ENCODE peak calls at places on chromosomes 12 and 14, in nine cellular contexts. One of them, this sample, is unnamed. For H3K27me3, the result is how much of the 10 kb centered on the place peaks cover.

GRCh38 chr14:28770574-28770973 is 4.0 kb downstream of the FOXG1 start:
- DNase-seq in gastrocnemius medialis: no peak
- DNase-seq in tibial artery: no peak
- DNase-seq in body of pancreas: no peak
- DNase-seq in kidney epithelial cell: no peak
- DNase-seq in BE2C: no peak
- DNase-seq in transverse colon: no peak
- DNase-seq in stomach: no peak
- DNase-seq in tibial nerve: no peak
- DNase-seq in this sample: no peak

GRCh38 chr14:28141662-28142061 is 624.9 kb upstream of the FOXG1 start:
- DNase-seq in gastrocnemius medialis: no peak
- DNase-seq in tibial artery: no peak
- DNase-seq in body of pancreas: no peak
- DNase-seq in kidney epithelial cell: no peak
- DNase-seq in BE2C: no peak
- DNase-seq in transverse colon: no peak
- DNase-seq in stomach: no peak
- DNase-seq in tibial nerve: no peak
- DNase-seq in this sample: no peak

GRCh38 chr14:98494582-98494981 is 777.4 kb downstream of the BCL11B start:
- DNase-seq in gastrocnemius medialis: no peak
- DNase-seq in tibial artery: no peak
- DNase-seq in body of pancreas: no peak
- DNase-seq in kidney epithelial cell: no peak
- DNase-seq in BE2C: no peak
- DNase-seq in transverse colon: no peak
- DNase-seq in stomach: no peak
- DNase-seq in tibial nerve: no peak
- DNase-seq in this sample: no peak

GRCh38 chr12:104668274-104668718 is 211.5 kb downstream of the CHST11 start:
- DNase-seq in gastrocnemius medialis: no peak
- DNase-seq in tibial artery: no peak
- DNase-seq in body of pancreas: no peak
- DNase-seq in kidney epithelial cell: no peak
- DNase-seq in BE2C: peak
- DNase-seq in transverse colon: peak
- DNase-seq in stomach: no peak
- DNase-seq in tibial nerve: no peak
- DNase-seq in this sample: no peak

GRCh38 chr12:65330341-65330740 is 51.9 kb downstream of the MSRB3 start:
- DNase-seq in gastrocnemius medialis: no peak
- DNase-seq in tibial artery: no peak
- DNase-seq in body of pancreas: no peak
- DNase-seq in kidney epithelial cell: no peak
- DNase-seq in BE2C: no peak
- DNase-seq in transverse colon: no peak
- DNase-seq in stomach: no peak
- DNase-seq in tibial nerve: no peak
- DNase-seq in this sample: no peak

GRCh38 chr14:91232631-91233030 is 11.9 kb downstream of the GPR68 start:
- DNase-seq in gastrocnemius medialis: no peak
- DNase-seq in tibial artery: no peak
- DNase-seq in body of pancreas: no peak
- DNase-seq in kidney epithelial cell: no peak
- DNase-seq in BE2C: no peak
- DNase-seq in transverse colon: no peak
- DNase-seq in stomach: no peak
- DNase-seq in tibial nerve: no peak
- DNase-seq in this sample: no peak

GRCh38 chr12:50185975-50186663 is 18.9 kb upstream of the CERS5 start:
- DNase-seq in gastrocnemius medialis: no peak
- DNase-seq in tibial artery: no peak
- DNase-seq in body of pancreas: no peak
- DNase-seq in kidney epithelial cell: no peak
- DNase-seq in BE2C: no peak
- DNase-seq in transverse colon: no peak
- DNase-seq in stomach: no peak
- DNase-seq in tibial nerve: no peak
- DNase-seq in this sample: no peak

GRCh38 chr14:77143071-77143470 is 1.5 kb upstream of the ZDHHC22 start:
- DNase-seq in gastrocnemius medialis: no peak
- DNase-seq in tibial artery: peak
- DNase-seq in body of pancreas: no peak
- DNase-seq in kidney epithelial cell: no peak
- DNase-seq in BE2C: peak
- DNase-seq in transverse colon: no peak
- DNase-seq in stomach: no peak
- DNase-seq in tibial nerve: no peak
- DNase-seq in this sample: no peak

GRCh38 chr12:117231750-117232149 is 41.5 kb upstream of the FBXO21 start:
- DNase-seq in gastrocnemius medialis: no peak
- DNase-seq in tibial artery: no peak
- DNase-seq in body of pancreas: no peak
- DNase-seq in kidney epithelial cell: no peak
- DNase-seq in BE2C: peak
- DNase-seq in transverse colon: no peak
- DNase-seq in stomach: no peak
- DNase-seq in tibial nerve: no peak
- DNase-seq in this sample: no peak

GRCh38 chr12:14314801-14315200 is 50.7 kb upstream of the ATF7IP start:
- DNase-seq in gastrocnemius medialis: no peak
- DNase-seq in tibial artery: no peak
- DNase-seq in body of pancreas: no peak
- DNase-seq in kidney epithelial cell: no peak
- DNase-seq in BE2C: no peak
- DNase-seq in transverse colon: no peak
- DNase-seq in stomach: no peak
- DNase-seq in tibial nerve: peak
- DNase-seq in this sample: no peak

GRCh38 chr12:109621271-109621671 is 47.7 kb downstream of the MVK start:
- DNase-seq in gastrocnemius medialis: no peak
- DNase-seq in tibial artery: no peak
- DNase-seq in body of pancreas: no peak
- DNase-seq in kidney epithelial cell: no peak
- DNase-seq in BE2C: no peak
- DNase-seq in transverse colon: no peak
- DNase-seq in stomach: no peak
- DNase-seq in tibial nerve: no peak
- DNase-seq in this sample: no peak

GRCh38 chr14:30553311-30553989 is 5.5 kb upstream of the G2E3 start:
- DNase-seq in gastrocnemius medialis: no peak
- DNase-seq in tibial artery: no peak
- DNase-seq in body of pancreas: no peak
- DNase-seq in kidney epithelial cell: no peak
- DNase-seq in BE2C: no peak
- DNase-seq in transverse colon: no peak
- DNase-seq in stomach: no peak
- DNase-seq in tibial nerve: no peak
- DNase-seq in this sample: no peak

GRCh38 chr12:103114296-103115055 is 157.0 kb downstream of the ASCL1 start:
- DNase-seq in gastrocnemius medialis: no peak
- DNase-seq in tibial artery: no peak
- DNase-seq in body of pancreas: no peak
- DNase-seq in kidney epithelial cell: no peak
- DNase-seq in BE2C: no peak
- DNase-seq in transverse colon: no peak
- DNase-seq in stomach: no peak
- DNase-seq in tibial nerve: no peak
- DNase-seq in this sample: peak

GRCh38 chr14:61048640-61049039 is 67.6 kb downstream of the SLC38A6 start:
- DNase-seq in gastrocnemius medialis: no peak
- DNase-seq in tibial artery: no peak
- DNase-seq in body of pancreas: no peak
- DNase-seq in kidney epithelial cell: no peak
- DNase-seq in BE2C: no peak
- DNase-seq in transverse colon: no peak
- DNase-seq in stomach: no peak
- DNase-seq in tibial nerve: no peak
- DNase-seq in this sample: no peak

GRCh38 chr12:100661300-100661951 is 87.9 kb downstream of the GAS2L3 start:
- DNase-seq in gastrocnemius medialis: no peak
- DNase-seq in tibial artery: no peak
- DNase-seq in body of pancreas: no peak
- DNase-seq in kidney epithelial cell: no peak
- DNase-seq in BE2C: no peak
- DNase-seq in transverse colon: no peak
- DNase-seq in stomach: no peak
- DNase-seq in tibial nerve: no peak
- DNase-seq in this sample: peak

DNA sequence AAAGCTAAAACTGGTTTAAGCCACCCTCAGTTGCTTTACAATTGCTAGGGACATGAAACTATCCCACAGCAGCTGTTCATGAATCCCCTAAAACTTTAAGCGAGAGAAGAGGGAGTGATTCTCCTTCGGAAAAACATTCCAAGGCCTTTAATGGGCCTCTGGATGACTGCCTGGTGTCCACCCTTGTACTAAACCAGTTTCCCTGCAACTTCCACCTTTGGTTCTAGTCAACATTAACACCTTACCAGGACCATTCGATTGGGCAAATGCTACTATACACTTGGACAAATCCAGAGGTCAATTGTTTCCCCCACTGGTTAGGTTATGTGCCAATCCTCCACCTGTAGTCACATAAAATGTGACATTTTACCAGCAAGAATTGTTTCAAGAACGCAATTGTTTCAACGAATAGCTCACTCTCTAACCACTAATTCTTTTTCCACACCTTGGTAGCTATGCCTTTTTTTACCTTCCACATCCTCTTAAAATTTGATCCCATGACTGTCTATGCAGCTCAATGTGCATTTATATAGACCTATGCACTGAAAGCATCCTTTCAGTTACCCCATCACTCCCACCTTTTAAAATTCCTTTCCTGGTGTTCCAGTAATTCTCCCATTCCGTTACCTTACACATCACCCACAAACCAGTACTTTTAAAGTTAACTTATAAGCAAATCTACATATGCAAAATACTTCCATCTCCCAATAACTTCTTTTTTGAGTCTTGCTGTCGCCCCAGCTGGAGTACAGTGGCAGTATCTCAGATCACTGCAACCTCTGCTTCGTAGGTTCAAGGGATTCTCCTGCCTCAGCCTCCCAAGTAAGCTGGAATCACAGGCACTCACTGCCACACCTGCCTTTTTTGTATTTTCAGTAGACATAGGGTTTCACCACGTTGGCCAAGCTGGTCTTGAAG is 3.6 kb downstream of the UBC start:
- DNase-seq in gastrocnemius medialis: no peak
- DNase-seq in tibial artery: no peak
- DNase-seq in body of pancreas: peak
- DNase-seq in kidney epithelial cell: no peak
- DNase-seq in BE2C: no peak
- DNase-seq in transverse colon: no peak
- DNase-seq in stomach: no peak
- DNase-seq in tibial nerve: peak
- DNase-seq in this sample: no peak
- H3K4me3 ChIP-seq in gastrocnemius medialis: peak
- H3K4me3 ChIP-seq in tibial artery: peak
- H3K4me3 ChIP-seq in body of pancreas: no peak
- H3K4me3 ChIP-seq in kidney epithelial cell: peak
- H3K4me3 ChIP-seq in BE2C: peak
- H3K4me3 ChIP-seq in transverse colon: no peak
- H3K4me3 ChIP-seq in stomach: peak
- H3K4me3 ChIP-seq in tibial nerve: peak
- H3K4me3 ChIP-seq in this sample: peak

GRCh38 chr14:79641371-79641770 is 569.9 kb downstream of the DIO2 start:
- DNase-seq in gastrocnemius medialis: no peak
- DNase-seq in tibial artery: no peak
- DNase-seq in body of pancreas: no peak
- DNase-seq in kidney epithelial cell: no peak
- DNase-seq in BE2C: no peak
- DNase-seq in transverse colon: no peak
- DNase-seq in stomach: no peak
- DNase-seq in tibial nerve: no peak
- DNase-seq in this sample: no peak
- H3K27me3 ChIP-seq in gastrocnemius medialis: under half
- H3K27me3 ChIP-seq in tibial artery: under half
- H3K27me3 ChIP-seq in body of pancreas: under half
- H3K27me3 ChIP-seq in kidney epithelial cell: under half
- H3K27me3 ChIP-seq in BE2C: under half
- H3K27me3 ChIP-seq in transverse colon: under half
- H3K27me3 ChIP-seq in stomach: under half
- H3K27me3 ChIP-seq in tibial nerve: under half
- H3K27me3 ChIP-seq in this sample: under half

DNA sequence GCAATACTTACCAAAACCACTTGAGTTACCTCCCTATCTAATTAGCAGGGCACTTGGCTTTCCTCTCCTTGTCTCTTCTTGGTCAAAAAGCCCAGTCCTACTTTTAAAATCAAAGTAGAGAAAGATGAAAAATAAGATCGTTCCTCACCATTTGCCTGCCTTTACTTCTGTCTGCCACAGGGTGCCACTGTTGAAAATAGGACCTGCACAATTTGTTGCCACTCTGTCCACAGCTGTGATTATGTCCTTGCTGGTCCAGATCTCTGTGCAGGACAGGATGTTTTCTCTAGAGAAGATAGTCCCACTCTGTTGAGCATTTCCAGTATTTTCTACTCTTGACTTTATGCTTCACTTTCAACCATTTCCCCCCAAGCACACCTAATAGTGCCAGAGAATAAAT is 179.9 kb downstream of the PDZRN4 start:
- DNase-seq in gastrocnemius medialis: no peak
- DNase-seq in tibial artery: no peak
- DNase-seq in body of pancreas: no peak
- DNase-seq in kidney epithelial cell: no peak
- DNase-seq in BE2C: peak
- DNase-seq in transverse colon: no peak
- DNase-seq in stomach: no peak
- DNase-seq in tibial nerve: no peak
- DNase-seq in this sample: no peak
- TF ChIP-seq CTCF in gastrocnemius medialis: no peak
- TF ChIP-seq CTCF in tibial artery: no peak
- TF ChIP-seq CTCF in body of pancreas: no peak
- TF ChIP-seq CTCF in kidney epithelial cell: peak
- TF ChIP-seq CTCF in BE2C: peak
- TF ChIP-seq CTCF in transverse colon: no peak
- TF ChIP-seq CTCF in stomach: no peak
- TF ChIP-seq CTCF in tibial nerve: no peak
- TF ChIP-seq CTCF in this sample: peak

DNA sequence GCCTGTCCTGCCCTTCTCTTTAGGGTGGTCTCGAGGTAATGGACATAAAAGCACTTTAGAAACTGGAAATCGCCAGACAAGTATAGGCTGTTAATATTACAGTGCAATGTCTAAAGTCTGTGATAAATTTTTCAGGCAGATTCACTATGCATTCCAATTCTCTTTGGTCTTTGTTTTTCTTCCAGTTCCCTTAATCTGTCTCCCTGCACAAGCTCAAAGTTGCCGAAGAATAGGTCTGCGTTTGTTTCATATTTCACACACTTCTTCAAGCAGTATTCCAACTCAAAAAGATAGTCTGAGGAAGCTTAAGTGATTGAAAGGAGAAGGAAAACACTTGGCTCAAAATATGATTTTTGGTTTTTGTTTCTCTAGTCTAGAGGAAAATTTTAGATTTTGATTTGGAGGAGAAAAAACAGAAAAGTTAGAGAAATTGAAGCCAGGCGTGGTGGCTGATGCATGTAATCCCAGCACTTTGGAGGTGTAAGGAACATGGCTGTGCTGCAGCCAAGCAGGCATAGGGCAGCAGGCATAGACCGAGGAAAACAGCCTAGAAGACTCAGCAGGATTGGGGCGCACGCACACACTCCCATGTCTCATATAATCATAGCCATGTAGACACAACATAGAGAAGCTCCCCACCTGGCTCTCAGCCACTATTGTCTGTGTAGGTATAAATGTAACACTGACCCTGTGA is 96.1 kb upstream of the TMPO start:
- DNase-seq in gastrocnemius medialis: no peak
- DNase-seq in tibial artery: no peak
- DNase-seq in body of pancreas: no peak
- DNase-seq in kidney epithelial cell: no peak
- DNase-seq in BE2C: no peak
- DNase-seq in transverse colon: no peak
- DNase-seq in stomach: no peak
- DNase-seq in tibial nerve: no peak
- DNase-seq in this sample: no peak
- H3K4me3 ChIP-seq in gastrocnemius medialis: no peak
- H3K4me3 ChIP-seq in tibial artery: no peak
- H3K4me3 ChIP-seq in body of pancreas: no peak
- H3K4me3 ChIP-seq in kidney epithelial cell: no peak
- H3K4me3 ChIP-seq in BE2C: no peak
- H3K4me3 ChIP-seq in transverse colon: no peak
- H3K4me3 ChIP-seq in stomach: no peak
- H3K4me3 ChIP-seq in tibial nerve: no peak
- H3K4me3 ChIP-seq in this sample: no peak